ENCODE peak calls at places on chromosomes 16 and 17, in seven cellular contexts. Q, Y, G, K, M, F and T are unnamed samples.
A peak's percentile ranks its signal among the peaks of the same experiment; 100 is the strongest.

GRCh38 chr16:13923703-13924298 is 3.8 kb downstream of the ERCC4 start:
- DNase-seq in Q (no peak), Y (peak; percentile 69), G (peak; percentile 36), K (no peak), M (peak; percentile 74), F (no peak), T (no peak)

GRCh38 chr16:2528161-2529060 is 2.8 kb downstream of the CEMP1 start:
- DNase-seq in Q (no peak), Y (no peak), G (no peak), K (no peak), M (no peak), F (no peak), T (no peak)

GRCh38 chr16:4319454-4319853 is 3.6 kb downstream of the GLIS2 start:
- DNase-seq in Q (no peak), Y (no peak), G (no peak), K (peak; percentile 59), M (peak; percentile 56), F (no peak), T (no peak)

GRCh38 chr17:71287246-71287828 is 833.5 kb upstream of the SOX9 start:
- DNase-seq in Q (no peak), Y (no peak), G (no peak), K (no peak), M (peak; percentile 26), F (no peak), T (no peak)

GRCh38 chr17:64355536-64356303 is 34.9 kb downstream of the PECAM1 start:
- DNase-seq in Q (no peak), Y (peak; percentile 80), G (no peak), K (no peak), M (peak; percentile 71), F (no peak), T (no peak)

GRCh38 chr16:89152831-89153700 is 18.5 kb upstream of the CDH15 start:
- DNase-seq in Q (no peak), Y (no peak), G (no peak), K (no peak), M (no peak), F (no peak), T (no peak)

GRCh38 chr16:30885196-30885595 is 8.7 kb downstream of the BCL7C start:
- DNase-seq in Q (no peak), Y (no peak), G (no peak), K (no peak), M (no peak), F (no peak), T (no peak)

GRCh38 chr17:50661795-50662391 is 27.2 kb downstream of the ABCC3 start:
- DNase-seq in Q (peak; percentile 70), Y (peak; percentile 100), G (peak; percentile 100), K (peak; percentile 88), M (peak; percentile 92), F (peak; percentile 64), T (peak; percentile 26)

GRCh38 chr16:845349-845740 is 44.8 kb upstream of the GNG13 start:
- DNase-seq in Q (no peak), Y (no peak), G (no peak), K (no peak), M (no peak), F (no peak), T (no peak)

GRCh38 chr17:46854948-46855347 is 3.6 kb downstream of the WNT9B start:
- DNase-seq in Q (no peak), Y (no peak), G (no peak), K (no peak), M (no peak), F (no peak), T (no peak)

GRCh38 chr17:59149051-59149450 is 5.9 kb downstream of the SKA2 start:
- DNase-seq in Q (no peak), Y (peak; percentile 73), G (no peak), K (no peak), M (peak; percentile 83), F (no peak), T (no peak)
- H3K27ac ChIP-seq in Q (no peak overlapping the region), Y (peak overlapping the region; percentile 57), G (peak overlapping the region; percentile 7), K (no peak overlapping the region), M (peak overlapping the region; percentile 57), F (no peak overlapping the region), T (no peak overlapping the region)

GRCh38 chr16:49120631-49121030 is 161.0 kb downstream of the CBLN1 start:
- DNase-seq in Q (no peak), Y (no peak), G (no peak), K (no peak), M (no peak), F (no peak), T (no peak)

GRCh38 chr16:49116873-49117272 is 164.8 kb downstream of the CBLN1 start:
- DNase-seq in Q (no peak), Y (no peak), G (no peak), K (no peak), M (peak; percentile 2), F (no peak), T (no peak)

GRCh38 chr16:49127103-49127502 is 154.5 kb downstream of the CBLN1 start:
- DNase-seq in Q (no peak), Y (peak; percentile 3), G (no peak), K (no peak), M (no peak), F (no peak), T (no peak)

GRCh38 chr16:49115956-49116355 is 165.7 kb downstream of the CBLN1 start:
- DNase-seq in Q (no peak), Y (no peak), G (no peak), K (no peak), M (no peak), F (no peak), T (no peak)

GRCh38 chr16:49121636-49122035 is 160.0 kb downstream of the CBLN1 start:
- DNase-seq in Q (no peak), Y (no peak), G (no peak), K (no peak), M (no peak), F (no peak), T (no peak)
- H3K27ac ChIP-seq in Q (no peak overlapping the region), Y (no peak overlapping the region), G (no peak overlapping the region), K (no peak overlapping the region), M (no peak overlapping the region), F (no peak overlapping the region), T (no peak overlapping the region)

GRCh38 chr17:35050170-35050569 is 13.3 kb downstream of the RFFL start:
- DNase-seq in Q (no peak), Y (no peak), G (no peak), K (no peak), M (no peak), F (no peak), T (no peak)

GRCh38 chr17:35048685-35049379 is 14.7 kb downstream of the RFFL start:
- DNase-seq in Q (no peak), Y (no peak), G (no peak), K (no peak), M (no peak), F (no peak), T (no peak)

GRCh38 chr17:35046245-35046644 is 17.3 kb downstream of the RFFL start:
- DNase-seq in Q (no peak), Y (no peak), G (no peak), K (no peak), M (no peak), F (no peak), T (no peak)

GRCh38 chr17:35044181-35044580 is 19.3 kb downstream of the RFFL start:
- DNase-seq in Q (no peak), Y (no peak), G (no peak), K (no peak), M (no peak), F (no peak), T (no peak)

DNA sequence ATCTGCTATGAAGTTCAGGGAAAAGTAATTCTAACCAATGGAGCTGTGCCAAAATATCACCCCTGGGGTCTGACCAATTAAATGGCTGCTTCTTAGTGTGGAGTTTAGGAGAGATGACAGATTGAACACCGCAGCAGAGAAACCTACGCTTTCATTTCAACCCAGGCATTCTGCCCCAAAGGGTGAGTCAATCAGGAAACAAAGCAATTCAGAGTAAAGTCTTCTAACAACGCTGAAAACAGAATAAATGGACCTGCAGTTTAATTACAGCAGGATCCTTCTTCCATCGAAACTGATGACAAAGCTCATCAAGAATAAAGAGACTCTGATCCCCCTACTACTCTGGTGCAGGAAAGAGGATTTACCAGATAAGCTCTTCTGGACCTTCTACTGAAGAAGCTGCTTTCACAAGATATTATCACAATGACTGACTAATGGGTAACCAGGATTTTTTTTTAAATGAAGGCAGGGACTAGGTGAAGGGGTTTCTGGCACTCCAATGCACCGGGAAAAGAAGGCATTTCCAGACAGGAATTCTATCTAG is 16.7 kb downstream of the RFFL start:
- DNase-seq in Q (no peak), Y (no peak), G (no peak), K (no peak), M (peak; percentile 56), F (no peak), T (no peak)
- H3K27ac ChIP-seq in Q (no peak overlapping the region), Y (peak overlapping the region; percentile 11), G (peak overlapping the region; percentile 51), K (peak overlapping the region; percentile 34), M (no peak overlapping the region), F (no peak overlapping the region), T (peak overlapping the region; percentile 80)

GRCh38 chr17:82231562-82232321 is 2.9 kb downstream of the SLC16A3 start:
- DNase-seq in Q (no peak), Y (peak; percentile 58), G (peak; percentile 78), K (peak; percentile 89), M (peak; percentile 77), F (no peak), T (peak; percentile 67)
- H3K27ac ChIP-seq in Q (peak overlapping the region; percentile 83), Y (peak overlapping the region; percentile 78), G (peak overlapping the region; percentile 95), K (peak overlapping the region; percentile 98), M (peak overlapping the region; percentile 46), F (peak overlapping the region; percentile 39), T (peak overlapping the region; percentile 72)

GRCh38 chr17:2905697-2906595 is 109.7 kb downstream of the RAP1GAP2 start:
- DNase-seq in Q (no peak), Y (no peak), G (no peak), K (no peak), M (no peak), F (no peak), T (no peak)
- H3K27ac ChIP-seq in Q (no peak overlapping the region), Y (no peak overlapping the region), G (no peak overlapping the region), K (no peak overlapping the region), M (no peak overlapping the region), F (no peak overlapping the region), T (no peak overlapping the region)

DNA sequence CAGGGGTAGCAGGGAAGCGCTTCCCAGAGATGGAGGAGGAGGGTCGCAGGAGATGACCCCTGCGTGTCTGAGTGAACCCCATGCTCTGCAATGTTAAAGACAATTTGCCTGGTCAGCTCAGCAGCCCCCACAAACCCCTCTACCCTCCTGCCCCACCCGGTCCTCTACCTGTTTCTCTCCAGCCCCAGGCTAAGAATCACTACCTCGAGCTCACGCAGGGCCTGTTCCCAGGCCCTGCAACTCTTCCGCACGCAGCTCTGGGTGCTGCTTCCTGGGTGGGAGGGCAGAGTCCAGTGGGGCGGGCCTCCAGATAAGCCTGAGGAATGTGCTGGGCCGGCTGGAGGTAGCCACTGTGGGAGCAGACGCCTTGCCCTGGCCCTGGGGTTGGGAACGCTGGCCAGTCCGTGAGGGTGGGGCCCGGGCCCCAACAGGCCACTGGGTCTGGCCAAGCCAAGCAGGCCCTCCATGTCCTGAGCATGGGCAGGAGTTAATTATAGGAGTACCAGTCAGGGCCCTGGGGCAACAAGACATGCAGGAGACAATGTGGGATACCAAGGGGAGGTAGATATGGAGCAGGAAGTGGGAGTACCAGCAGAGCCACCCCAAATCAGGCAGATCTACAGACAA is 6.1 kb downstream of the DOK4 start:
- DNase-seq in Q (no peak), Y (no peak), G (peak; percentile 80), K (peak; percentile 92), M (peak; percentile 74), F (no peak), T (no peak)
- H3K27ac ChIP-seq in Q (peak overlapping the region; percentile 79), Y (no peak overlapping the region), G (peak overlapping the region; percentile 96), K (peak overlapping the region; percentile 92), M (peak overlapping the region; percentile 56), F (no peak overlapping the region), T (no peak overlapping the region)

GRCh38 chr17:20172378-20172775 is 163.2 kb downstream of the SPECC1 start:
- DNase-seq in Q (no peak), Y (no peak), G (no peak), K (no peak), M (no peak), F (no peak), T (no peak)
- H3K27ac ChIP-seq in Q (no peak overlapping the region), Y (no peak overlapping the region), G (peak overlapping the region; percentile 33), K (no peak overlapping the region), M (no peak overlapping the region), F (peak overlapping the region; percentile 3), T (peak overlapping the region; percentile 43)